ENCODE peak calls at places on chromosomes 13 and 19, in ten cellular contexts. Z, M, W, K, V, J, H, N, I and X are unnamed samples.

GRCh38 chr13:98301721-98302120 is 124.7 kb upstream of the RNF113B start:
- DNase-seq in Z (no peak), M (no peak), W (no peak), K (no peak), V (peak), J (no peak), H (no peak), N (no peak), I (no peak), X (no peak)

GRCh38 chr13:48501705-48502104 is 31.2 kb downstream of the RCBTB2 start:
- DNase-seq in Z (no peak), M (no peak), W (no peak), K (no peak), V (peak), J (no peak), H (no peak), N (no peak), I (no peak), X (no peak)

GRCh38 chr19:10027158-10027997 is 14.1 kb downstream of the RDH8 start:
- DNase-seq in Z (peak), M (peak), W (no peak), K (peak), V (peak), J (peak), H (peak), N (peak), I (peak), X (peak)

GRCh38 chr13:33590936-33591335 is 227.0 kb upstream of the RFC3 start:
- DNase-seq in Z (no peak), M (no peak), W (no peak), K (no peak), V (no peak), J (no peak), H (no peak), N (no peak), I (no peak), X (no peak)

GRCh38 chr19:30402790-30403189 is 30.6 kb downstream of the ZNF536 start:
- DNase-seq in Z (no peak), M (no peak), W (peak), K (no peak), V (no peak), J (no peak), H (no peak), N (no peak), I (no peak), X (no peak)

GRCh38 chr19:36072081-36072480 is 17.4 kb downstream of the WDR62 start:
- DNase-seq in Z (no peak), M (no peak), W (no peak), K (no peak), V (no peak), J (no peak), H (no peak), N (no peak), I (no peak), X (no peak)

GRCh38 chr13:25575562-25575961 is 203.8 kb downstream of the ATP8A2 start:
- DNase-seq in Z (no peak), M (no peak), W (no peak), K (no peak), V (no peak), J (no peak), H (no peak), N (no peak), I (no peak), X (no peak)

GRCh38 chr13:46668906-46669525 is 116.0 kb downstream of the LRCH1 start:
- DNase-seq in Z (no peak), M (no peak), W (no peak), K (no peak), V (no peak), J (no peak), H (no peak), N (no peak), I (no peak), X (peak)

GRCh38 chr13:85497652-85498051 is 301.6 kb downstream of the SLITRK6 start:
- DNase-seq in Z (peak), M (no peak), W (no peak), K (no peak), V (peak), J (no peak), H (no peak), N (no peak), I (no peak), X (no peak)

GRCh38 chr13:95039415-95039814 is 261.8 kb downstream of the ABCC4 start:
- DNase-seq in Z (no peak), M (no peak), W (no peak), K (no peak), V (peak), J (no peak), H (no peak), N (no peak), I (no peak), X (no peak)

GRCh38 chr13:22161871-22162270 is 491.0 kb downstream of the FGF9 start:
- DNase-seq in Z (no peak), M (no peak), W (no peak), K (no peak), V (no peak), J (no peak), H (no peak), N (no peak), I (no peak), X (no peak)

GRCh38 chr19:55119053-55119452 is 1.6 kb upstream of the PPP1R12C start:
- DNase-seq in Z (no peak), M (no peak), W (no peak), K (no peak), V (no peak), J (no peak), H (no peak), N (no peak), I (no peak), X (no peak)

GRCh38 chr19:48896191-48896720 is 2.3 kb downstream of the TULP2 start:
- DNase-seq in Z (no peak), M (peak), W (no peak), K (peak), V (no peak), J (peak), H (peak), N (peak), I (no peak), X (peak)

GRCh38 chr19:12985049-12985776 is 10.1 kb upstream of the NFIX start:
- DNase-seq in Z (no peak), M (peak), W (no peak), K (peak), V (peak), J (peak), H (peak), N (peak), I (peak), X (peak)

GRCh38 chr13:113592571-113592970 is 8.0 kb downstream of the TFDP1 start:
- DNase-seq in Z (no peak), M (peak), W (peak), K (no peak), V (no peak), J (peak), H (no peak), N (no peak), I (peak), X (peak)

GRCh38 chr13:34458756-34459462 is 483.2 kb upstream of the NBEA start:
- DNase-seq in Z (no peak), M (no peak), W (no peak), K (no peak), V (no peak), J (no peak), H (no peak), N (peak), I (no peak), X (no peak)

GRCh38 chr13:93029536-93029935 is 197.1 kb upstream of the GPC6 start:
- DNase-seq in Z (no peak), M (no peak), W (no peak), K (no peak), V (peak), J (no peak), H (no peak), N (no peak), I (no peak), X (no peak)

GRCh38 chr19:49441210-49441959 is at the start of gene SLC17A7:
- DNase-seq in Z (no peak), M (peak), W (no peak), K (no peak), V (no peak), J (peak), H (peak), N (peak), I (no peak), X (no peak)

GRCh38 chr13:110769097-110769496 is 55.6 kb downstream of the ING1 start:
- DNase-seq in Z (no peak), M (no peak), W (no peak), K (no peak), V (no peak), J (no peak), H (no peak), N (no peak), I (no peak), X (no peak)

GRCh38 chr19:30363073-30363472 is 9.1 kb upstream of the ZNF536 start:
- DNase-seq in Z (no peak), M (no peak), W (no peak), K (no peak), V (no peak), J (no peak), H (peak), N (no peak), I (no peak), X (no peak)

GRCh38 chr19:35710784-35711723 is 6.7 kb downstream of the ZBTB32 start:
- DNase-seq in Z (no peak), M (no peak), W (no peak), K (peak), V (no peak), J (no peak), H (no peak), N (no peak), I (no peak), X (no peak)

GRCh38 chr13:106096661-106097092 is 438.8 kb downstream of the EFNB2 start:
- DNase-seq in Z (no peak), M (no peak), W (no peak), K (no peak), V (no peak), J (no peak), H (no peak), N (no peak), I (no peak), X (no peak)

GRCh38 chr13:43865892-43866291 is 13.6 kb downstream of the CCDC122 start:
- DNase-seq in Z (no peak), M (no peak), W (no peak), K (no peak), V (peak), J (no peak), H (no peak), N (no peak), I (no peak), X (no peak)

GRCh38 chr13:66534561-66534960 is 695.6 kb downstream of the PCDH9 start:
- DNase-seq in Z (no peak), M (no peak), W (no peak), K (no peak), V (peak), J (no peak), H (no peak), N (no peak), I (no peak), X (no peak)

GRCh38 chr13:103354189-103354588 is 288.0 kb upstream of the SLC10A2 start:
- DNase-seq in Z (no peak), M (no peak), W (no peak), K (no peak), V (no peak), J (no peak), H (no peak), N (no peak), I (no peak), X (no peak)

GRCh38 chr19:29478578-29479565 is 46.9 kb upstream of the VSTM2B start:
- DNase-seq in Z (no peak), M (no peak), W (peak), K (no peak), V (no peak), J (no peak), H (no peak), N (no peak), I (no peak), X (peak)

GRCh38 chr13:62122434-62122833 is 706.8 kb upstream of the PCDH20 start:
- DNase-seq in Z (no peak), M (no peak), W (no peak), K (no peak), V (no peak), J (no peak), H (no peak), N (no peak), I (no peak), X (no peak)

GRCh38 chr13:89163081-89163480 is 1491.9 kb downstream of the SLITRK5 start:
- DNase-seq in Z (no peak), M (no peak), W (no peak), K (no peak), V (no peak), J (no peak), H (no peak), N (no peak), I (no peak), X (no peak)

GRCh38 chr19:43634877-43635560 is 4.6 kb downstream of the CADM4 start:
- DNase-seq in Z (no peak), M (no peak), W (no peak), K (no peak), V (no peak), J (peak), H (no peak), N (no peak), I (no peak), X (no peak)

GRCh38 chr19:50893047-50893737 is 18.0 kb downstream of the KLK4 start:
- DNase-seq in Z (no peak), M (no peak), W (no peak), K (no peak), V (no peak), J (no peak), H (no peak), N (no peak), I (no peak), X (peak)

GRCh38 chr13:51148223-51148951 is 37.3 kb upstream of the C13orf42 start:
- DNase-seq in Z (no peak), M (no peak), W (peak), K (no peak), V (no peak), J (no peak), H (peak), N (no peak), I (no peak), X (no peak)

GRCh38 chr13:94546071-94546839 is 49.7 kb downstream of the TGDS start:
- DNase-seq in Z (no peak), M (no peak), W (no peak), K (no peak), V (no peak), J (no peak), H (no peak), N (no peak), I (no peak), X (no peak)

GRCh38 chr13:110218601-110219201 is 88.3 kb downstream of the COL4A1 start:
- DNase-seq in Z (no peak), M (no peak), W (peak), K (no peak), V (no peak), J (no peak), H (no peak), N (no peak), I (no peak), X (no peak)

GRCh38 chr19:13234518-13234917 is 84.3 kb downstream of the IER2 start:
- DNase-seq in Z (peak), M (peak), W (no peak), K (peak), V (no peak), J (no peak), H (peak), N (no peak), I (peak), X (peak)

GRCh38 chr13:34357435-34358232 is 539.7 kb downstream of the RFC3 start:
- DNase-seq in Z (peak), M (no peak), W (no peak), K (no peak), V (peak), J (no peak), H (no peak), N (no peak), I (no peak), X (no peak)

GRCh38 chr19:17289489-17289888 is 7.8 kb downstream of the ANKLE1 start:
- DNase-seq in Z (peak), M (peak), W (no peak), K (peak), V (peak), J (no peak), H (peak), N (peak), I (peak), X (peak)

GRCh38 chr19:12293771-12294307 is 844 bp downstream of the ZNF44 start:
- DNase-seq in Z (peak), M (peak), W (no peak), K (peak), V (peak), J (peak), H (peak), N (peak), I (peak), X (peak)

GRCh38 chr19:32404213-32404938 is 1.2 kb upstream of the DPY19L3 start:
- DNase-seq in Z (no peak), M (no peak), W (no peak), K (no peak), V (no peak), J (no peak), H (no peak), N (no peak), I (no peak), X (no peak)
- TF ChIP-seq POLR2A in Z (no peak), M (no peak), W (no peak), K (no peak), V (no peak), J (no peak), H (no peak), N (no peak), I (no peak), X (no peak)

GRCh38 chr19:40605201-40605971 is 4.2 kb downstream of the LTBP4 start:
- DNase-seq in Z (peak), M (peak), W (no peak), K (peak), V (peak), J (peak), H (peak), N (peak), I (peak), X (peak)
- TF ChIP-seq POLR2A in Z (peak), M (peak), W (peak), K (peak), V (no peak), J (no peak), H (no peak), N (no peak), I (no peak), X (peak)

GRCh38 chr19:58473775-58474174 is 2.4 kb upstream of the ZNF446 start:
- DNase-seq in Z (no peak), M (no peak), W (no peak), K (no peak), V (no peak), J (no peak), H (no peak), N (no peak), I (no peak), X (no peak)

GRCh38 chr19:58475714-58476497 is at the start of gene ZNF446:
- DNase-seq in Z (peak), M (peak), W (peak), K (peak), V (peak), J (peak), H (peak), N (peak), I (peak), X (peak)

GRCh38 chr19:58474291-58474996 is 1.7 kb upstream of the ZNF446 start:
- DNase-seq in Z (peak), M (no peak), W (no peak), K (no peak), V (peak), J (no peak), H (no peak), N (no peak), I (no peak), X (no peak)

GRCh38 chr19:58476498-58477015 is 405 bp downstream of the ZNF446 start:
- DNase-seq in Z (no peak), M (no peak), W (peak), K (no peak), V (no peak), J (no peak), H (no peak), N (no peak), I (no peak), X (no peak)

DNA sequence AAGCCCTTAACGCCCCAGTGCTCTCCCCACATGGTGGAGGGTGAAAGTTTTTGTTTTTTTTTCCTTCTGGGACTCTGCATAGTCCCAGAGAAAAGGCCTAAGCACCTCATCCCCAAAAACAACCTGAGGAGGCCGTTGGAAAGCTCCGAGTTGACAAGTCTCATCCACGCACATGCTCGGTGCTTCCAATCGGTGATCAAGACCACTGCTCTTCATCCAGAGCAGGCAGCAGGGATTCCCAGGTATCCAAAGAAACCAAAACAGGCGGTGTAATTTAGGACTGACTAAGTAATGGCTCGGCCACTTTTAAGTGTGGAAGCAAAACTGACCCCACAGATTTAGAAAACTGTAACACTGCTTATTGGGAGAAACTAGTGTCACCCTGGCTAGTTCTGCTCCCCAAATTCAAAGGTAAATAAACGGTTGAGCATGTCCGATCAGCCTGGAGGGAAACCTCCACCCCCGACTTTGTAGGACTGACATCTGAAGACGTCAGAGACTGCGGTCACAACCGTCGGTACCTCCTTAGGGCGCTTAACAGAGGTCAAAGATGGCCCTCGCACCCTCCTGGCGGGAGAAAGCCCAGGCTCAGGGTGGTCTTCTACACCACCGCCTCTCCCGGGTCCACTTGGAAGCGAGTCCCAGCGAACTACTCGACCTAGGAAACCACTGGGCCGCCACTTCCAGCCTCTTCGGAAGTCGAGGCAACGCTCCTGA is 997 bp upstream of the ZNF446 start:
- DNase-seq in Z (no peak), M (no peak), W (peak), K (no peak), V (no peak), J (no peak), H (no peak), N (no peak), I (no peak), X (no peak)
- TF ChIP-seq POLR2A in Z (no peak), M (no peak), W (no peak), K (no peak), V (no peak), J (no peak), H (no peak), N (no peak), I (no peak), X (no peak)

GRCh38 chr19:37654118-37654517 is 1.1 kb downstream of the ZFP30 start:
- DNase-seq in Z (no peak), M (no peak), W (no peak), K (no peak), V (no peak), J (no peak), H (no peak), N (no peak), I (no peak), X (no peak)

GRCh38 chr19:37654525-37654832 is 786 bp downstream of the ZFP30 start:
- DNase-seq in Z (no peak), M (no peak), W (no peak), K (no peak), V (peak), J (no peak), H (no peak), N (no peak), I (no peak), X (no peak)

GRCh38 chr19:37654833-37655688 is at the start of gene ZFP30:
- DNase-seq in Z (peak), M (peak), W (peak), K (peak), V (peak), J (peak), H (peak), N (peak), I (peak), X (peak)

DNA sequence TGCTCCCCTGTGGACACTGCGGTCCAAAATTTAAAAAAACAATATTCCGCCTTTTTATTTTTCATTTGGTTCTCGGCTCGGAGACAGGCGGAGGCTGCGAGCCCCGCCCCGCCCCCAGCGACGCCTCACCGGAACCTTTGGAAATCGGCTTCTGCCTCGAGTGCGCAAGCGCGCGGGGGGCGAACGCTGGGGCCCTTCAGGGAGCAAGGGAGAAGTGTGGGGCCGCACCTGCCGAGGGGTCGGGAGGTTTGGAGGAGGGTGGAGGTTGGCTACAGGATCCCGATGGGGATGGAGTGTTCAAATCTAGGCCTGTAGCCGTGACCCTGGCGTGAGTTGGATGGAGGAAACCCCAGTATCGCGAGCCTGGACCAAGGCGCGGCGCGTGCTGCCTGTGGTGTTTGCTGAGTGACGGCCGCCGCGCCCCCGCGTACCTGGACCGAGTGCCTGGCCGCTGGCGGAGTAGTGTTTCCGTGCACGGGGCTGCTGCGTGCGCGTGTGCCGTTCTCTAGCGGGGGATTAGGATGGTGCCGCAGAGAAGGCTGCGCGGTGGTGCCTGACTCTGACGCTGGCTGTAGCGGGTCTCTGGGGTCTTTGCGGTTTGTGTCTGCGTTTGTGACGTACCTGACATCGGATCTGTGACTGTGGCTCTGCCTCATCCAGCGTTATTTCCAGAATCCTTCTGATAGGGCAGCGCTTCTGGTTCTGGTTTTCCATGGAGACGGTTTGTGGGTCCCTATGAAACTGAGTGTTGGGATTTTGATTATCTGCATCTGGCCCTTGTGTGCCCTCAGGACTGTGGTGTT is 625 bp upstream of the ZFP30 start:
- DNase-seq in Z (peak), M (peak), W (no peak), K (peak), V (peak), J (peak), H (peak), N (peak), I (peak), X (peak)
- TF ChIP-seq POLR2A in Z (peak), M (no peak), W (no peak), K (no peak), V (no peak), J (no peak), H (no peak), N (no peak), I (no peak), X (no peak)

GRCh38 chr19:32537626-32538025 is 43.4 kb upstream of the PDCD5 start:
- DNase-seq in Z (no peak), M (no peak), W (no peak), K (no peak), V (no peak), J (no peak), H (no peak), N (no peak), I (no peak), X (no peak)
- TF ChIP-seq POLR2A in Z (no peak), M (no peak), W (no peak), K (no peak), V (no peak), J (no peak), H (no peak), N (no peak), I (no peak), X (no peak)

GRCh38 chr13:71864094-71864980 is 2.7 kb downstream of the DACH1 start:
- DNase-seq in Z (no peak), M (peak), W (no peak), K (no peak), V (no peak), J (peak), H (peak), N (peak), I (no peak), X (peak)
- TF ChIP-seq POLR2A in Z (no peak), M (peak), W (no peak), K (peak), V (no peak), J (no peak), H (no peak), N (no peak), I (no peak), X (no peak)